ENCODE peak calls at places on chromosomes 3 and 15, in eight cellular contexts. P is glutamatergic neuron; O is HuH-7.5; H is NCI-H1105; E is GM10248; X is activated CD8-positive, alpha-beta T cell treated with anti-CD3 and anti-CD28 coated beads for 36 hours; B is GM13976; I is naive thymus-derived CD4-positive, alpha-beta T cell. N is an unnamed sample.

GRCh38 chr3:36269274-36269673 is 111.0 kb upstream of the STAC start:
- DNase-seq in P (no peak), O (no peak), H (no peak), E (no peak), X (no peak), B (no peak), I (no peak), N (no peak)

GRCh38 chr15:89090791-89091666 is 2.8 kb downstream of the ABHD2 start:
- DNase-seq in P (peak), O (no peak), H (no peak), E (no peak), X (peak), B (peak), I (peak), N (peak)

GRCh38 chr3:185276415-185276814 is 22.6 kb upstream of the EHHADH start:
- DNase-seq in P (no peak), O (no peak), H (no peak), E (no peak), X (no peak), B (no peak), I (no peak), N (no peak)

GRCh38 chr3:13162550-13163320 is 89.5 kb upstream of the IQSEC1 start:
- DNase-seq in P (no peak), O (no peak), H (no peak), E (no peak), X (no peak), B (no peak), I (no peak), N (no peak)

GRCh38 chr3:50675179-50676030 is 678 bp downstream of the DOCK3 start:
- DNase-seq in P (peak), O (no peak), H (no peak), E (peak), X (peak), B (peak), I (peak), N (peak)

GRCh38 chr3:50478051-50478450 is 25.4 kb downstream of the CACNA2D2 start:
- DNase-seq in P (no peak), O (no peak), H (no peak), E (no peak), X (no peak), B (no peak), I (no peak), N (no peak)

GRCh38 chr3:43995078-43995928 is 246.4 kb upstream of the TOPAZ1 start:
- DNase-seq in P (peak), O (no peak), H (peak), E (peak), X (peak), B (peak), I (no peak), N (no peak)

GRCh38 chr3:51954120-51954519 is 1.1 kb upstream of the GPR62 start:
- DNase-seq in P (no peak), O (no peak), H (no peak), E (no peak), X (no peak), B (no peak), I (no peak), N (no peak)

GRCh38 chr3:64647825-64648224 is 40.0 kb downstream of the ADAMTS9 start:
- DNase-seq in P (no peak), O (no peak), H (no peak), E (no peak), X (no peak), B (no peak), I (no peak), N (no peak)

GRCh38 chr3:39372831-39373230 is 10.3 kb upstream of the SLC25A38 start:
- DNase-seq in P (no peak), O (no peak), H (no peak), E (no peak), X (no peak), B (no peak), I (no peak), N (no peak)

GRCh38 chr3:184659797-184660301 is 52.0 kb downstream of the MAGEF1 start:
- DNase-seq in P (no peak), O (no peak), H (no peak), E (no peak), X (no peak), B (no peak), I (no peak), N (no peak)

GRCh38 chr3:45601156-45601555 is 6.6 kb downstream of the LIMD1 start:
- DNase-seq in P (no peak), O (no peak), H (no peak), E (no peak), X (no peak), B (no peak), I (no peak), N (no peak)

GRCh38 chr15:68818671-68819450 is 1.8 kb downstream of the ANP32A start:
- DNase-seq in P (peak), O (peak), H (peak), E (peak), X (peak), B (peak), I (peak), N (peak)

GRCh38 chr3:102060814-102061213 is 211.5 kb downstream of the NFKBIZ start:
- DNase-seq in P (no peak), O (peak), H (no peak), E (peak), X (no peak), B (peak), I (no peak), N (no peak)

GRCh38 chr3:62954579-62954978 is 79.4 kb upstream of the CADPS start:
- DNase-seq in P (no peak), O (no peak), H (no peak), E (no peak), X (no peak), B (no peak), I (no peak), N (no peak)

GRCh38 chr15:87672309-87672897 is 584.1 kb downstream of the NTRK3 start:
- DNase-seq in P (peak), O (no peak), H (no peak), E (no peak), X (no peak), B (no peak), I (no peak), N (no peak)

GRCh38 chr15:90174140-90174891 is 26.8 kb upstream of the SEMA4B start:
- DNase-seq in P (no peak), O (no peak), H (no peak), E (no peak), X (no peak), B (no peak), I (no peak), N (no peak)

GRCh38 chr3:1092771-1093170 is at the start of gene CNTN6:
- DNase-seq in P (peak), O (no peak), H (no peak), E (no peak), X (no peak), B (no peak), I (no peak), N (no peak)

GRCh38 chr3:152203677-152204076 is 65.1 kb upstream of the MBNL1 start:
- DNase-seq in P (no peak), O (no peak), H (no peak), E (no peak), X (no peak), B (no peak), I (no peak), N (no peak)

GRCh38 chr3:52444860-52445793 is at the start of gene SEMA3G:
- DNase-seq in P (peak), O (peak), H (no peak), E (peak), X (peak), B (peak), I (peak), N (peak)

GRCh38 chr3:25156526-25157075 is 271.5 kb upstream of the RARB start:
- DNase-seq in P (no peak), O (no peak), H (no peak), E (no peak), X (no peak), B (no peak), I (no peak), N (no peak)

GRCh38 chr3:114451561-114452018 is 157.8 kb downstream of the TIGIT start:
- DNase-seq in P (no peak), O (no peak), H (no peak), E (no peak), X (no peak), B (no peak), I (no peak), N (no peak)

GRCh38 chr15:78739996-78740903 is 71.0 kb downstream of the ADAMTS7 start:
- DNase-seq in P (peak), O (peak), H (no peak), E (peak), X (peak), B (peak), I (peak), N (peak)

GRCh38 chr3:183844606-183845005 is 19.2 kb upstream of the MAP6D1 start:
- DNase-seq in P (no peak), O (no peak), H (no peak), E (no peak), X (no peak), B (no peak), I (no peak), N (no peak)

GRCh38 chr3:25433868-25434267 is 5.8 kb downstream of the RARB start:
- DNase-seq in P (no peak), O (no peak), H (no peak), E (no peak), X (no peak), B (no peak), I (no peak), N (no peak)

GRCh38 chr3:35645189-35645588 is 5.9 kb downstream of the ARPP21 start:
- DNase-seq in P (no peak), O (no peak), H (no peak), E (no peak), X (no peak), B (no peak), I (no peak), N (no peak)

GRCh38 chr3:194979173-194979572 is 291.8 kb downstream of the XXYLT1 start:
- DNase-seq in P (no peak), O (no peak), H (no peak), E (no peak), X (no peak), B (no peak), I (no peak), N (no peak)

GRCh38 chr3:195407511-195408409 is 35.1 kb downstream of the ACAP2 start:
- DNase-seq in P (no peak), O (no peak), H (no peak), E (peak), X (no peak), B (no peak), I (no peak), N (no peak)

GRCh38 chr3:78101363-78101762 is 1061.5 kb downstream of the ROBO2 start:
- DNase-seq in P (no peak), O (no peak), H (no peak), E (no peak), X (no peak), B (no peak), I (no peak), N (no peak)

GRCh38 chr3:89042251-89042650 is 65.2 kb upstream of the EPHA3 start:
- DNase-seq in P (no peak), O (no peak), H (no peak), E (no peak), X (no peak), B (no peak), I (no peak), N (no peak)